ENCODE peak calls at places on chromosomes 11 and 22, in nine cellular contexts. One of them, this sample, is unnamed.

GRCh38 chr11:94067010-94067409 is 45.9 kb downstream of the HEPHL1 start:
- DNase-seq in substantia nigra: no peak
- DNase-seq in cardiac muscle cell: peak; percentile 3
- DNase-seq in GM23338: no peak
- DNase-seq in fibroblast of lung: peak; percentile 20
- DNase-seq in IMR-90: no peak
- DNase-seq in mesendoderm: no peak
- DNase-seq in neuronal stem cell: no peak
- DNase-seq in brain microvascular endothelial cell: peak; percentile 11
- DNase-seq in this sample: no peak

GRCh38 chr11:110818032-110818687 is 105.9 kb upstream of the ARHGAP20 start:
- DNase-seq in substantia nigra: no peak
- DNase-seq in cardiac muscle cell: peak; percentile 31
- DNase-seq in GM23338: no peak
- DNase-seq in fibroblast of lung: peak; percentile 66
- DNase-seq in IMR-90: peak; percentile 60
- DNase-seq in mesendoderm: no peak
- DNase-seq in neuronal stem cell: no peak
- DNase-seq in brain microvascular endothelial cell: no peak
- DNase-seq in this sample: peak; percentile 71

GRCh38 chr11:61111786-61112517 is 9.7 kb downstream of the CD5 start:
- DNase-seq in substantia nigra: no peak
- DNase-seq in cardiac muscle cell: no peak
- DNase-seq in GM23338: no peak
- DNase-seq in fibroblast of lung: no peak
- DNase-seq in IMR-90: no peak
- DNase-seq in mesendoderm: no peak
- DNase-seq in neuronal stem cell: no peak
- DNase-seq in brain microvascular endothelial cell: no peak
- DNase-seq in this sample: no peak

GRCh38 chr11:20444537-20444936 is 57.0 kb downstream of the PRMT3 start:
- DNase-seq in substantia nigra: no peak
- DNase-seq in cardiac muscle cell: no peak
- DNase-seq in GM23338: peak; percentile 29
- DNase-seq in fibroblast of lung: no peak
- DNase-seq in IMR-90: no peak
- DNase-seq in mesendoderm: no peak
- DNase-seq in neuronal stem cell: no peak
- DNase-seq in brain microvascular endothelial cell: no peak
- DNase-seq in this sample: no peak

GRCh38 chr11:124669193-124669592 is 4.3 kb downstream of the SIAE start:
- DNase-seq in substantia nigra: no peak
- DNase-seq in cardiac muscle cell: peak; percentile 69
- DNase-seq in GM23338: peak; percentile 62
- DNase-seq in fibroblast of lung: peak; percentile 30
- DNase-seq in IMR-90: peak; percentile 54
- DNase-seq in mesendoderm: peak; percentile 43
- DNase-seq in neuronal stem cell: no peak
- DNase-seq in brain microvascular endothelial cell: peak; percentile 44
- DNase-seq in this sample: no peak

GRCh38 chr22:24119476-24119875 is 61.8 kb upstream of the SUSD2 start:
- DNase-seq in substantia nigra: no peak
- DNase-seq in cardiac muscle cell: no peak
- DNase-seq in GM23338: no peak
- DNase-seq in fibroblast of lung: no peak
- DNase-seq in IMR-90: no peak
- DNase-seq in mesendoderm: no peak
- DNase-seq in neuronal stem cell: no peak
- DNase-seq in brain microvascular endothelial cell: no peak
- DNase-seq in this sample: no peak

GRCh38 chr22:37848587-37849088 is 581 bp upstream of the EIF3L start:
- DNase-seq in substantia nigra: no peak
- DNase-seq in cardiac muscle cell: peak; percentile 45
- DNase-seq in GM23338: peak; percentile 57
- DNase-seq in fibroblast of lung: peak; percentile 11
- DNase-seq in IMR-90: peak; percentile 16
- DNase-seq in mesendoderm: peak; percentile 47
- DNase-seq in neuronal stem cell: no peak
- DNase-seq in brain microvascular endothelial cell: no peak
- DNase-seq in this sample: no peak

GRCh38 chr11:93532285-93532789 is 10.9 kb downstream of the SMCO4 start:
- DNase-seq in substantia nigra: no peak
- DNase-seq in cardiac muscle cell: peak; percentile 19
- DNase-seq in GM23338: no peak
- DNase-seq in fibroblast of lung: peak; percentile 53
- DNase-seq in IMR-90: peak; percentile 25
- DNase-seq in mesendoderm: no peak
- DNase-seq in neuronal stem cell: no peak
- DNase-seq in brain microvascular endothelial cell: peak; percentile 47
- DNase-seq in this sample: no peak

GRCh38 chr22:31496735-31497146 is 405 bp downstream of the SFI1 start:
- DNase-seq in substantia nigra: no peak
- DNase-seq in cardiac muscle cell: peak; percentile 14
- DNase-seq in GM23338: no peak
- DNase-seq in fibroblast of lung: no peak
- DNase-seq in IMR-90: no peak
- DNase-seq in mesendoderm: no peak
- DNase-seq in neuronal stem cell: no peak
- DNase-seq in brain microvascular endothelial cell: peak; percentile 2
- DNase-seq in this sample: no peak

GRCh38 chr11:121892863-121893262 is 223.2 kb downstream of the BLID start:
- DNase-seq in substantia nigra: no peak
- DNase-seq in cardiac muscle cell: peak; percentile 30
- DNase-seq in GM23338: no peak
- DNase-seq in fibroblast of lung: peak; percentile 76
- DNase-seq in IMR-90: peak; percentile 56
- DNase-seq in mesendoderm: no peak
- DNase-seq in neuronal stem cell: no peak
- DNase-seq in brain microvascular endothelial cell: no peak
- DNase-seq in this sample: no peak

GRCh38 chr11:34086554-34087278 is 18.7 kb upstream of the NAT10 start:
- DNase-seq in substantia nigra: no peak
- DNase-seq in cardiac muscle cell: no peak
- DNase-seq in GM23338: no peak
- DNase-seq in fibroblast of lung: peak; percentile 37
- DNase-seq in IMR-90: peak; percentile 70
- DNase-seq in mesendoderm: no peak
- DNase-seq in neuronal stem cell: no peak
- DNase-seq in brain microvascular endothelial cell: no peak
- DNase-seq in this sample: no peak

GRCh38 chr11:119843760-119844330 is 114.8 kb upstream of the NECTIN1 start:
- DNase-seq in substantia nigra: no peak
- DNase-seq in cardiac muscle cell: no peak
- DNase-seq in GM23338: no peak
- DNase-seq in fibroblast of lung: peak; percentile 10
- DNase-seq in IMR-90: no peak
- DNase-seq in mesendoderm: peak; percentile 26
- DNase-seq in neuronal stem cell: no peak
- DNase-seq in brain microvascular endothelial cell: no peak
- DNase-seq in this sample: no peak

GRCh38 chr11:61032824-61033223 is 61.3 kb downstream of the CD6 start:
- DNase-seq in substantia nigra: no peak
- DNase-seq in cardiac muscle cell: no peak
- DNase-seq in GM23338: no peak
- DNase-seq in fibroblast of lung: no peak
- DNase-seq in IMR-90: no peak
- DNase-seq in mesendoderm: no peak
- DNase-seq in neuronal stem cell: no peak
- DNase-seq in brain microvascular endothelial cell: no peak
- DNase-seq in this sample: no peak

GRCh38 chr22:50715250-50715649 is 22.8 kb upstream of the ACR start:
- DNase-seq in substantia nigra: no peak
- DNase-seq in cardiac muscle cell: no peak
- DNase-seq in GM23338: no peak
- DNase-seq in fibroblast of lung: no peak
- DNase-seq in IMR-90: no peak
- DNase-seq in mesendoderm: no peak
- DNase-seq in neuronal stem cell: no peak
- DNase-seq in brain microvascular endothelial cell: no peak
- DNase-seq in this sample: no peak
- H3K27ac ChIP-seq in substantia nigra: peak overlapping the region; percentile 99
- H3K27ac ChIP-seq in cardiac muscle cell: no peak overlapping the region
- H3K27ac ChIP-seq in GM23338: no peak overlapping the region
- H3K27ac ChIP-seq in fibroblast of lung: no peak overlapping the region
- H3K27ac ChIP-seq in IMR-90: no peak overlapping the region
- H3K27ac ChIP-seq in mesendoderm: no peak overlapping the region
- H3K27ac ChIP-seq in neuronal stem cell: no peak overlapping the region
- H3K27ac ChIP-seq in brain microvascular endothelial cell: no peak overlapping the region
- H3K27ac ChIP-seq in this sample: no peak overlapping the region

DNA sequence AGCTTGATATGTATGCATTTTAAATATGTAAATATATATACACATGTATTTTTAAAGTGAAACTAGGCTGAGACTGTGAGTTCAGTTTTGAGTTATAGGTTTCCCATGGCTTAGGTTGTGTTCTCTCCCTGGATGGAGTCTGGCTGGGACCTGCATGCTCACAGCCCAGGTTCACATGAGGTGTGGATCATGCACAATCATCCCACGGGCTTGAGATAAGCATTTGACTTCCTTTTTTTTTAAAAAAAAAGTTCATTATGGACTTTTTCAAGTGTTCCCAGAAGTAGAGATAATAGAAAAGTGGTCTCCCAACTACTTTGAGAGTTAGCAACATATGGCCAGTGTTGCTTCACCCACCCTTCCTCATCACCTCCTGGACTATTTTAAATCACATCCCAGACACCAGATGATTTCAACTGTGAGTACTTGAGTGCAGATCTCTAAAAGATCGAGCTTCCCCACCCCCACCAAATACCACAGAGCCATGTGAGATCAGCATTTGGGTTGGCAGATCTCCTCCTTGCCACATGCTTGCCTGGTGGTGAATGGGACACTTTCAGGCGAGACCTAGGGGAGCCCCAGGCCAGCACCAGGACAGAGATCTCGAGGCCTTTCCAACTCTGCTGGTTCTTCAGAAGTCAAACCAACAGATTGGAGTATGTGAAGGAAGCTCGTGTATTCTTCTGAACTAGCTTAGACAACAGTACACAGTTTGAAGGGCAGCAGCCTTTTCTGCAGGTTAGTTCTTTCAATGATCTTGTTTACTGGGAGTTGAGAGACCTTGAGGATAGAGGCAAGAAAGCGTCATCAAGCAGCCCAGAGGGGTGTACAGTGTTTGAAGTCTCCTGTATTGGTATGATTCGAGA is 15.9 kb downstream of the MED15 start:
- DNase-seq in substantia nigra: no peak
- DNase-seq in cardiac muscle cell: peak; percentile 62
- DNase-seq in GM23338: no peak
- DNase-seq in fibroblast of lung: peak; percentile 74
- DNase-seq in IMR-90: peak; percentile 59
- DNase-seq in mesendoderm: peak; percentile 48
- DNase-seq in neuronal stem cell: no peak
- DNase-seq in brain microvascular endothelial cell: peak; percentile 14
- DNase-seq in this sample: no peak
- H3K27ac ChIP-seq in substantia nigra: no peak overlapping the region
- H3K27ac ChIP-seq in cardiac muscle cell: peak overlapping the region; percentile 58
- H3K27ac ChIP-seq in GM23338: no peak overlapping the region
- H3K27ac ChIP-seq in fibroblast of lung: peak overlapping the region; percentile 74
- H3K27ac ChIP-seq in IMR-90: peak overlapping the region; percentile 42
- H3K27ac ChIP-seq in mesendoderm: no peak overlapping the region
- H3K27ac ChIP-seq in neuronal stem cell: no peak overlapping the region
- H3K27ac ChIP-seq in brain microvascular endothelial cell: peak overlapping the region; percentile 66
- H3K27ac ChIP-seq in this sample: peak overlapping the region; percentile 98

GRCh38 chr11:69445131-69445470 is 36.4 kb upstream of the LINC01488 start:
- DNase-seq in substantia nigra: no peak
- DNase-seq in cardiac muscle cell: no peak
- DNase-seq in GM23338: no peak
- DNase-seq in fibroblast of lung: no peak
- DNase-seq in IMR-90: no peak
- DNase-seq in mesendoderm: no peak
- DNase-seq in neuronal stem cell: no peak
- DNase-seq in brain microvascular endothelial cell: no peak
- DNase-seq in this sample: no peak

GRCh38 chr11:69446108-69446507 is 35.4 kb upstream of the LINC01488 start:
- DNase-seq in substantia nigra: no peak
- DNase-seq in cardiac muscle cell: peak; percentile 53
- DNase-seq in GM23338: no peak
- DNase-seq in fibroblast of lung: no peak
- DNase-seq in IMR-90: no peak
- DNase-seq in mesendoderm: no peak
- DNase-seq in neuronal stem cell: no peak
- DNase-seq in brain microvascular endothelial cell: no peak
- DNase-seq in this sample: no peak

GRCh38 chr11:69443968-69444364 is 37.5 kb upstream of the LINC01488 start:
- DNase-seq in substantia nigra: no peak
- DNase-seq in cardiac muscle cell: peak; percentile 54
- DNase-seq in GM23338: no peak
- DNase-seq in fibroblast of lung: peak; percentile 51
- DNase-seq in IMR-90: peak; percentile 58
- DNase-seq in mesendoderm: peak; percentile 55
- DNase-seq in neuronal stem cell: no peak
- DNase-seq in brain microvascular endothelial cell: peak; percentile 41
- DNase-seq in this sample: no peak

GRCh38 chr11:69443138-69443967 is 38.1 kb upstream of the LINC01488 start:
- DNase-seq in substantia nigra: peak; percentile 62
- DNase-seq in cardiac muscle cell: peak; percentile 94
- DNase-seq in GM23338: peak; percentile 94
- DNase-seq in fibroblast of lung: peak; percentile 95
- DNase-seq in IMR-90: peak; percentile 94
- DNase-seq in mesendoderm: peak; percentile 97
- DNase-seq in neuronal stem cell: peak; percentile 91
- DNase-seq in brain microvascular endothelial cell: peak; percentile 90
- DNase-seq in this sample: no peak

GRCh38 chr11:69444381-69445130 is 36.9 kb upstream of the LINC01488 start:
- DNase-seq in substantia nigra: no peak
- DNase-seq in cardiac muscle cell: peak; percentile 95
- DNase-seq in GM23338: peak; percentile 60
- DNase-seq in fibroblast of lung: peak; percentile 90
- DNase-seq in IMR-90: peak; percentile 93
- DNase-seq in mesendoderm: peak; percentile 84
- DNase-seq in neuronal stem cell: no peak
- DNase-seq in brain microvascular endothelial cell: peak; percentile 82
- DNase-seq in this sample: peak; percentile 73
- H3K27ac ChIP-seq in substantia nigra: peak overlapping the region; percentile 63
- H3K27ac ChIP-seq in cardiac muscle cell: no peak overlapping the region
- H3K27ac ChIP-seq in GM23338: no peak overlapping the region
- H3K27ac ChIP-seq in fibroblast of lung: peak overlapping the region; percentile 86
- H3K27ac ChIP-seq in IMR-90: peak overlapping the region; percentile 95
- H3K27ac ChIP-seq in mesendoderm: peak overlapping the region; percentile 84
- H3K27ac ChIP-seq in neuronal stem cell: no peak overlapping the region
- H3K27ac ChIP-seq in brain microvascular endothelial cell: peak overlapping the region; percentile 80
- H3K27ac ChIP-seq in this sample: peak overlapping the region; percentile 83

DNA sequence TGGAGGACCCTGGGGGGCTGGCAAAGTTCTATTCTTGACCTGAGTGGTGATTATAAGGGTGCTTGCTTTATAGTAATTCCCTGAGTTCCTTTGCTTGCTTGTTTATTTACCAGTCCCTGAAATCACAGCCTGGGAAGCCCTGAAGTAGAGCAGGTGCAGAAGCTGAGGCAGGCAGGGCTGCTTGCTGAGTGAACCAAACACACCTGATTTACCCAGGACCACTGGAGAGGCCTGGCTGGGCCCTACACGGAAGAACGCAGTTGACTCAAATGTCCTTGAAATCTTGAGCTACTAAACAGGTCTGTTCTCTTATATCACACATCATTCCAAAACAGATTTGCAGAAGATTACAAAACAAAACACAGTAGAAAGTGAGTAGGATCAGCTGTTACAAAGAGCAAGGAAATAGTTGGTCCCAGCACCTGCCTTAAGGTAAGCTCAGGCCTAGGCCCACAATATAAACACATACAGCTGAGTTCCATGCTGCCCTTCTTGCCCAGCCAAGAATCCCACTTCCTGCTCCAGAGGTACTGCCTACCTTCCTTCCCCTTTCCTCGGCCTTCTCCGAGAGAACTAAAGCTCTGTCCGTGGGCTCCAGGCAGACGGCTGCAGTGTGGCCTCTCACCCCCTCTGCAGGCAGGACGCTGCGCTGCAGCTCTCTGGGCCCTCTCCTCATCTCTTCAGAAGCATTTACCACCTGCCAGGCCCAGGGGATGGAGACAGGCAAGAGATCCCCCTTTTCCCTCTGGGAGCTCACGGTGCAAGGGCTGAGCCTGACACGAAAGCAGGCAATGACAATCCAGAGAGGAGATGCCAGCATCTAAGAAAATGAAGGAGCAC is 46.1 kb upstream of the SCUBE2 start:
- DNase-seq in substantia nigra: no peak
- DNase-seq in cardiac muscle cell: peak; percentile 77
- DNase-seq in GM23338: peak; percentile 91
- DNase-seq in fibroblast of lung: peak; percentile 54
- DNase-seq in IMR-90: peak; percentile 69
- DNase-seq in mesendoderm: peak; percentile 87
- DNase-seq in neuronal stem cell: peak; percentile 67
- DNase-seq in brain microvascular endothelial cell: peak; percentile 76
- DNase-seq in this sample: no peak
- H3K27ac ChIP-seq in substantia nigra: peak overlapping the region; percentile 44
- H3K27ac ChIP-seq in cardiac muscle cell: no peak overlapping the region
- H3K27ac ChIP-seq in GM23338: no peak overlapping the region
- H3K27ac ChIP-seq in fibroblast of lung: no peak overlapping the region
- H3K27ac ChIP-seq in IMR-90: no peak overlapping the region
- H3K27ac ChIP-seq in mesendoderm: no peak overlapping the region
- H3K27ac ChIP-seq in neuronal stem cell: no peak overlapping the region
- H3K27ac ChIP-seq in brain microvascular endothelial cell: no peak overlapping the region
- H3K27ac ChIP-seq in this sample: no peak overlapping the region

This sample was measured in epithelial cell of prostate.